ENCODE peak calls at places on chromosomes 4 and X, in four cellular contexts. X is GM12878, K is SK-N-SH, Q is H1. A is an unnamed sample.

GRCh38 chr4:92121099-92121498 is 182.7 kb upstream of the GRID2 start:
- DNase-seq in K (no peak), Q (no peak), X (no peak), A (no peak)

GRCh38 chr4:26372525-26373172 is 51.8 kb downstream of the RBPJ start:
- DNase-seq in K (peak), Q (no peak), X (peak), A (peak)

GRCh38 chrX:3549442-3549875 is 164.0 kb downstream of the PRKX start:
- DNase-seq in X (no peak), Q (no peak), K (peak), A (no peak)

GRCh38 chr4:98614655-98615054 is 43.8 kb downstream of the TSPAN5 start:
- DNase-seq in X (no peak), K (no peak), Q (no peak), A (no peak)

GRCh38 chrX:45801554-45801953 is 600.9 kb upstream of the DIPK2B start:
- DNase-seq in Q (no peak), X (no peak), K (peak), A (no peak)

GRCh38 chrX:349196-349595 is 30.6 kb upstream of the GTPBP6 start:
- DNase-seq in X (no peak), Q (no peak), K (no peak), A (no peak)

GRCh38 chr4:73172166-73172565 is 86.4 kb downstream of the ANKRD17 start:
- DNase-seq in Q (no peak), K (no peak), X (no peak), A (no peak)

GRCh38 chrX:119762718-119763117 is 4.3 kb downstream of the SOWAHD start:
- DNase-seq in X (no peak), K (no peak), Q (no peak), A (no peak)

GRCh38 chr4:102566426-102566825 is 65.3 kb downstream of the NFKB1 start:
- DNase-seq in X (no peak), K (no peak), Q (no peak), A (no peak)

GRCh38 chr4:10334506-10335028 is 122.7 kb downstream of the ZNF518B start:
- DNase-seq in Q (no peak), K (no peak), X (no peak), A (no peak)

DNA sequence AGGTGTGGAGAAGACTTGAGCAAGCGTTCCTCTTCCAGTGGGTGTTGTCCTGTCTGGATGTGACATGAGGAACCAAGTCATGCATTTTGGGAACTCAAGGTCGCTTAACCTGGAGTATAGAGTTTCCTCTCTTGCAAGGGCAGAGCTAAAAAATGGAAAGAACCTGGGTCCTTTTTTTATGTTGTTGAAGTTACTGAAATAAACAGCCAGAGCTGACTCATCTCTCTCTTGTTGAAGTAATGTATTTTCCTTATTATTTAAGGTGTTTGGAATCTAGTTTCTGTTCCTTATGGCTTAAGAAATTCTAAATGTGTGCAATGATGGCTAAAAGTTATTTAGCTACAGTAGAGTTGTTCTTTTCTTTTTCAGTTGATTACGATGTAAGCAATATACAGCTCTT is 314.5 kb downstream of the CAMK2D start:
- DNase-seq in X (no peak), Q (no peak), K (no peak), A (no peak)
- TF ChIP-seq TCF12 in X (no peak), Q (no peak), K (no peak), A (no peak)

DNA sequence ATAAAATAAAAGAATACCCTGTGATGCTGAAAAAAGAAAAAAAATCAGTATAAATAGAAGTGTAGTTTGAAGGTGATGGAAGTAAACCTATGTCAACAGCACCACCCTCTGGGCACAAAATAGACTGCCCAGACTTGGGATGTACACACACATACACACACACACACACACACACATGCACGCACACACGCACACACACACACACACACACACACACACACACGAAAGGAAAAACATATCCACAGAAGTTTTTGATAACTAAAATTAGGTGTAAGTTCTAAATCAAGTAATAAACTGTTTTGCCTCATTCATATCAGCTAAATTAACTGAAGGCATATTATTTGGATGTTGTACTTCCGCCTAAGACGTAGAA is 40.5 kb downstream of the ANXA5 start:
- DNase-seq in Q (no peak), X (peak), K (peak), A (peak)
- TF ChIP-seq TCF12 in Q (no peak), X (no peak), K (no peak), A (no peak)

GRCh38 chrX:151336809-151337208 is 60.2 kb upstream of the VMA21 start:
- DNase-seq in X (no peak), K (no peak), Q (no peak), A (no peak)
- TF ChIP-seq TCF12 in X (no peak), K (no peak), Q (no peak), A (no peak)

DNA sequence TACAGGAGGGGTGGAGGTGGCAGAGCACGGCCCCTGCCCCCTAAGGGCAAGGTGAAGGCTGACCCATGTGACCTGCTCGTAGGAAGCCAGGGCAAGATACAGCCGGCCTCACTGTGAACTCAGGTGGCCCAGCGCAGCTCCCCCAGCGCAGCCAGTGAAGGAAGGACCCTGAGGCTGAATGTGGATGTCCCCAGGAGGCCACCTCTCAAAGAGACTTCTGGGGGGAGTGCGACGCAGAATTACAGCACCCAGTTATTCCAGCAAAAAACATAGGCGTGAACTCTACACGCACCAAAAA is 52.6 kb downstream of the ZFYVE28 start:
- DNase-seq in K (no peak), X (no peak), Q (no peak), A (no peak)
- TF ChIP-seq TCF12 in K (no peak), X (no peak), Q (no peak), A (no peak)

GRCh38 chr4:95984081-95984480 is 144.2 kb downstream of the PDHA2 start:
- DNase-seq in Q (no peak), X (no peak), K (no peak), A (no peak)
- TF ChIP-seq TCF12 in Q (no peak), X (no peak), K (no peak), A (no peak)

GRCh38 chr4:1469596-1470392 is 63.6 kb upstream of the NKX1-1 start:
- DNase-seq in Q (no peak), X (no peak), K (peak), A (no peak)

GRCh38 chr4:1470393-1470670 is 64.1 kb upstream of the NKX1-1 start:
- DNase-seq in K (peak), X (no peak), Q (no peak), A (no peak)

GRCh38 chr4:1471443-1472147 is 65.4 kb upstream of the NKX1-1 start:
- DNase-seq in Q (no peak), K (peak), X (no peak), A (no peak)

GRCh38 chr4:1472148-1472797 is 66.0 kb upstream of the NKX1-1 start:
- DNase-seq in Q (no peak), K (peak), X (no peak), A (no peak)

GRCh38 chr4:1470816-1471442 is 64.7 kb upstream of the NKX1-1 start:
- DNase-seq in Q (no peak), X (no peak), K (peak), A (no peak)
- TF ChIP-seq TCF12 in Q (no peak), X (no peak), K (no peak), A (no peak)

GRCh38 chr4:41320786-41321185 is 64.1 kb downstream of the UCHL1 start:
- DNase-seq in K (no peak), X (no peak), Q (no peak), A (no peak)

GRCh38 chr4:41321216-41321945 is 64.7 kb downstream of the UCHL1 start:
- DNase-seq in K (no peak), X (no peak), Q (no peak), A (no peak)

GRCh38 chr4:41318839-41319530 is 62.3 kb downstream of the UCHL1 start:
- DNase-seq in Q (no peak), K (no peak), X (no peak), A (peak)

GRCh38 chr4:41320278-41320677 is 63.5 kb downstream of the UCHL1 start:
- DNase-seq in X (no peak), Q (no peak), K (no peak), A (no peak)

GRCh38 chr4:41319553-41319952 is 62.8 kb downstream of the UCHL1 start:
- DNase-seq in K (no peak), Q (no peak), X (no peak), A (peak)
- TF ChIP-seq TCF12 in K (peak), Q (no peak), X (no peak), A (no peak)

GRCh38 chrX:10485331-10485730 is 135.1 kb downstream of the MID1 start:
- DNase-seq in K (no peak), X (no peak), Q (no peak), A (no peak)
- TF ChIP-seq TCF12 in K (no peak), X (no peak), Q (no peak), A (no peak)

DNA sequence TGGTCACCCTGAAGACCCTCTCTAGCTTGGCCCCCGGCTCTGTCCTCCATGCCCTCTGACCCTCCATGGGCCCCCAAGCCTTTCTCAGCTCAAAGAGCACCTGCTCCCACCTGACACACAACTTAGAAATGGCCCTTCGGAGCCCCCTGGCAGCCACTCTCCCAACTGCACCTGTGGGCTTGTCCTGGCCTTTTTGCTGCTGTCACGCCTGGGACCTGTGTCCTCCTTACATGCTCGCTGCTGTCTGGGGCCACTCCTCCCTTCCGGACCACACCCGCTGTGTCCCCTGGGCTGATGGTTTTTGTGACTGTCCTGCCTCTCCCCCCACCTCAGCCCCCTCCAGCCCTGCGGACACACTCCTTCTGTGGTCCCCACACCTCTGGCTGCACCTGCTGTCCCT is 106.2 kb upstream of the AFAP1 start:
- DNase-seq in Q (no peak), K (no peak), X (no peak), A (no peak)
- TF ChIP-seq TCF12 in Q (no peak), K (no peak), X (no peak), A (no peak)

A was measured in HepG2.